ENCODE peak calls at places on chromosomes 3 and 15, in seven cellular contexts. U, S, X, W, N, G and F are unnamed samples.

GRCh38 chr3:58117561-58118305 is 93.0 kb downstream of the DNASE1L3 start:
- DNase-seq in U (no peak), S (no peak), X (peak), W (no peak), N (no peak), G (no peak), F (no peak)

GRCh38 chr3:49351521-49352011 is 6.6 kb downstream of the GPX1 start:
- DNase-seq in U (peak), S (no peak), X (peak), W (no peak), N (no peak), G (peak), F (no peak)

GRCh38 chr3:129888739-129889138 is 4.8 kb downstream of the TMCC1 start:
- DNase-seq in U (peak), S (no peak), X (peak), W (no peak), N (no peak), G (peak), F (no peak)

GRCh38 chr3:88678747-88679146 is 428.7 kb upstream of the EPHA3 start:
- DNase-seq in U (no peak), S (no peak), X (no peak), W (peak), N (no peak), G (peak), F (no peak)

GRCh38 chr15:93235926-93236781 is 147.1 kb upstream of the RGMA start:
- DNase-seq in U (no peak), S (no peak), X (no peak), W (no peak), N (no peak), G (no peak), F (no peak)

GRCh38 chr15:31840849-31841476 is 189.4 kb upstream of the CHRNA7 start:
- DNase-seq in U (no peak), S (no peak), X (no peak), W (no peak), N (no peak), G (no peak), F (no peak)

GRCh38 chr3:197567900-197568685 is 12.3 kb upstream of the BDH1 start:
- DNase-seq in U (no peak), S (peak), X (no peak), W (no peak), N (no peak), G (no peak), F (no peak)

GRCh38 chr3:45565341-45565740 is 29.2 kb upstream of the LIMD1 start:
- DNase-seq in U (no peak), S (no peak), X (no peak), W (no peak), N (no peak), G (no peak), F (no peak)

GRCh38 chr15:50979041-50979440 is 70.6 kb downstream of the AP4E1 start:
- DNase-seq in U (peak), S (no peak), X (no peak), W (no peak), N (no peak), G (no peak), F (no peak)

GRCh38 chr3:129441782-129442181 is 1.8 kb downstream of the IFT122 start:
- DNase-seq in U (peak), S (peak), X (peak), W (no peak), N (no peak), G (no peak), F (no peak)

GRCh38 chr3:75655501-75655904 is 8.6 kb upstream of the FRG2C start:
- DNase-seq in U (no peak), S (no peak), X (no peak), W (peak), N (no peak), G (no peak), F (no peak)

GRCh38 chr3:31378226-31378625 is 154.5 kb upstream of the STT3B start:
- DNase-seq in U (no peak), S (no peak), X (no peak), W (no peak), N (no peak), G (no peak), F (no peak)

GRCh38 chr3:9399746-9400145 is 2.3 kb downstream of the SETD5 start:
- DNase-seq in U (peak), S (peak), X (peak), W (peak), N (peak), G (peak), F (no peak)

GRCh38 chr3:64388886-64389285 is 163.6 kb upstream of the PRICKLE2 start:
- DNase-seq in U (no peak), S (no peak), X (no peak), W (no peak), N (no peak), G (no peak), F (no peak)

GRCh38 chr15:58454950-58455401 is 23.2 kb downstream of the LIPC start:
- DNase-seq in U (no peak), S (no peak), X (peak), W (no peak), N (no peak), G (no peak), F (no peak)

GRCh38 chr3:39005295-39005694 is 46.4 kb downstream of the SCN11A start:
- DNase-seq in U (no peak), S (no peak), X (no peak), W (no peak), N (no peak), G (no peak), F (no peak)

GRCh38 chr3:58899159-58899952 is 150.5 kb downstream of the CFAP20DC start:
- DNase-seq in U (no peak), S (peak), X (peak), W (peak), N (peak), G (peak), F (peak)

GRCh38 chr3:81601707-81602305 is 159.6 kb downstream of the GBE1 start:
- DNase-seq in U (no peak), S (no peak), X (no peak), W (no peak), N (no peak), G (no peak), F (no peak)

GRCh38 chr3:109188726-109189125 is 52.2 kb downstream of the C3orf85 start:
- DNase-seq in U (no peak), S (peak), X (no peak), W (no peak), N (no peak), G (no peak), F (no peak)

GRCh38 chr3:184116017-184116416 is 19.1 kb upstream of the EIF2B5 start:
- DNase-seq in U (no peak), S (no peak), X (no peak), W (no peak), N (no peak), G (no peak), F (no peak)

GRCh38 chr3:74267583-74268184 is 346.8 kb downstream of the CNTN3 start:
- DNase-seq in U (peak), S (peak), X (peak), W (peak), N (no peak), G (peak), F (no peak)

GRCh38 chr15:98799461-98799971 is 151.2 kb downstream of the IGF1R start:
- DNase-seq in U (no peak), S (no peak), X (peak), W (no peak), N (no peak), G (peak), F (no peak)

GRCh38 chr3:17810759-17811158 is 68.3 kb upstream of the TBC1D5 start:
- DNase-seq in U (peak), S (no peak), X (peak), W (no peak), N (no peak), G (no peak), F (no peak)

GRCh38 chr3:72593881-72594397 is 254.3 kb downstream of the SHQ1 start:
- DNase-seq in U (no peak), S (no peak), X (no peak), W (no peak), N (no peak), G (no peak), F (no peak)

GRCh38 chr3:111811811-111812210 is 47.3 kb upstream of the PHLDB2 start:
- DNase-seq in U (no peak), S (no peak), X (no peak), W (no peak), N (no peak), G (no peak), F (no peak)

GRCh38 chr3:79767194-79767952 is 425 bp downstream of the ROBO1 start:
- DNase-seq in U (no peak), S (peak), X (no peak), W (peak), N (no peak), G (no peak), F (no peak)

GRCh38 chr3:65597225-65597951 is 441.3 kb downstream of the MAGI1 start:
- DNase-seq in U (no peak), S (peak), X (peak), W (peak), N (peak), G (no peak), F (no peak)

GRCh38 chr15:40746916-40747418 is 8.1 kb downstream of the RMDN3 start:
- DNase-seq in U (no peak), S (peak), X (peak), W (no peak), N (no peak), G (no peak), F (no peak)

GRCh38 chr3:47098910-47099309 is 65.0 kb downstream of the SETD2 start:
- DNase-seq in U (no peak), S (peak), X (peak), W (no peak), N (no peak), G (no peak), F (no peak)

GRCh38 chr15:84950570-84951111 is 31.0 kb upstream of the PDE8A start:
- DNase-seq in U (no peak), S (no peak), X (no peak), W (no peak), N (no peak), G (no peak), F (no peak)
- TF ChIP-seq CTCF in U (no peak), S (no peak), X (no peak), W (no peak), N (no peak), G (no peak), F (no peak)

GRCh38 chr3:100316656-100317069 is 17.9 kb upstream of the NIT2 start:
- DNase-seq in U (peak), S (peak), X (peak), W (no peak), N (no peak), G (peak), F (no peak)
- TF ChIP-seq CTCF in U (peak), S (peak), X (peak), W (peak), N (peak), G (peak), F (no peak)

DNA sequence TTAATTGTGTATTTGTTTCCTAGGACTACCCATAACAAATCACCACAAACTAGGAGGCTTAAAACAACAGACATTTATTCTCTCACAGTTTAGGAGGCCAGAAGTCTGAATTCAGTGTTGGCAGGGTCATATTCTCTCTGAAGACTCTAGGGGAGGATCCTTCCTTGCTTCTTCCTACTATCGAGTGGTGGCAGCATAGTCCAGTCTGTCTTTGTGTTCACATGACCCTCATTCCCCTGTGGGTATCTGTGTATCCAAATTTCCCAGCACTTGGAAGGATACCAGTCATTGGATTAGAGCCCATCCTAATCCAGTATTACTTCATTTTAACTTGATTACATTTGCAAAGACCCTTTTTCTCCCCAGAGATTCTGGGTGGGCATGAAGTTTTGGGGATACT is 63.8 kb downstream of the GMPS start:
- DNase-seq in U (no peak), S (no peak), X (no peak), W (no peak), N (no peak), G (no peak), F (no peak)
- TF ChIP-seq CTCF in U (no peak), S (no peak), X (no peak), W (no peak), N (no peak), G (no peak), F (no peak)

GRCh38 chr3:127750226-127751031 is 71.9 kb downstream of the MGLL start:
- DNase-seq in U (peak), S (peak), X (peak), W (no peak), N (no peak), G (peak), F (peak)

GRCh38 chr3:127749361-127749760 is 73.0 kb downstream of the MGLL start:
- DNase-seq in U (no peak), S (no peak), X (peak), W (no peak), N (no peak), G (no peak), F (no peak)

GRCh38 chr3:127748754-127749327 is 73.5 kb downstream of the MGLL start:
- DNase-seq in U (no peak), S (no peak), X (peak), W (no peak), N (no peak), G (no peak), F (no peak)

GRCh38 chr3:127751163-127751621 is 71.1 kb downstream of the MGLL start:
- DNase-seq in U (no peak), S (peak), X (peak), W (no peak), N (no peak), G (no peak), F (no peak)

GRCh38 chr3:127749787-127750225 is 72.5 kb downstream of the MGLL start:
- DNase-seq in U (no peak), S (no peak), X (no peak), W (no peak), N (no peak), G (no peak), F (no peak)
- TF ChIP-seq CTCF in U (peak), S (peak), X (no peak), W (no peak), N (peak), G (no peak), F (no peak)

GRCh38 chr3:106208979-106209378 is 340.2 kb upstream of the CBLB start:
- DNase-seq in U (peak), S (no peak), X (peak), W (no peak), N (no peak), G (no peak), F (no peak)
- TF ChIP-seq CTCF in U (peak), S (peak), X (no peak), W (peak), N (peak), G (peak), F (no peak)

GRCh38 chr15:52912172-52912571 is 122.0 kb upstream of the ONECUT1 start:
- DNase-seq in U (no peak), S (no peak), X (no peak), W (no peak), N (no peak), G (peak), F (no peak)
- TF ChIP-seq CTCF in U (no peak), S (no peak), X (no peak), W (no peak), N (no peak), G (no peak), F (no peak)

GRCh38 chr15:24761704-24762302 is 86.2 kb downstream of the NPAP1 start:
- DNase-seq in U (peak), S (no peak), X (peak), W (no peak), N (no peak), G (no peak), F (no peak)
- TF ChIP-seq CTCF in U (peak), S (peak), X (peak), W (peak), N (peak), G (peak), F (no peak)

GRCh38 chr3:62554264-62554799 is 181.0 kb upstream of the FEZF2 start:
- DNase-seq in U (no peak), S (peak), X (peak), W (peak), N (no peak), G (no peak), F (no peak)
- TF ChIP-seq CTCF in U (peak), S (peak), X (peak), W (peak), N (no peak), G (no peak), F (no peak)